ENCODE peak calls at places on chromosome 21, in four cellular contexts. Z is stimulated activated CD8-positive, alpha-beta memory T cell treated with anti-CD3 and anti-CD28 coated beads, Interleukin-12 subunit alpha, Interleukin-12 subunit beta, amount 100 ng/mL, for 1 hour; G is NCI-H2081; K is cardiac muscle cell. A is an unnamed sample.

GRCh38 chr21:45335151-45335760 is 47.6 kb upstream of the POFUT2 start:
- DNase-seq in Z (no peak), G (no peak), K (no peak), A (no peak)

GRCh38 chr21:29078884-29079765 is 5.7 kb upstream of the CCT8 start:
- DNase-seq in Z (no peak), G (no peak), K (no peak), A (no peak)

GRCh38 chr21:14308234-14308633 is 74.7 kb downstream of the HSPA13 start:
- DNase-seq in Z (no peak), G (no peak), K (no peak), A (no peak)

GRCh38 chr21:27562303-27562702 is 595.4 kb upstream of the ADAMTS5 start:
- DNase-seq in Z (no peak), G (no peak), K (no peak), A (no peak)

GRCh38 chr21:27149034-27149433 is 182.1 kb upstream of the ADAMTS5 start:
- DNase-seq in Z (no peak), G (no peak), K (no peak), A (no peak)

GRCh38 chr21:25568230-25568629 is 39.1 kb downstream of the MRPL39 start:
- DNase-seq in Z (no peak), G (no peak), K (peak; percentile 10), A (peak; percentile 82)

GRCh38 chr21:45317401-45318145 is 29.9 kb upstream of the POFUT2 start:
- DNase-seq in Z (no peak), G (no peak), K (no peak), A (peak; percentile 43)

GRCh38 chr21:34892196-34892595 is 156.9 kb downstream of the RUNX1 start:
- DNase-seq in Z (no peak), G (no peak), K (no peak), A (no peak)

GRCh38 chr21:42389449-42389835 is 6.4 kb downstream of the TMPRSS3 start:
- DNase-seq in Z (no peak), G (peak; percentile 18), K (no peak), A (peak; percentile 44)

GRCh38 chr21:41487082-41487481 is 20.9 kb downstream of the TMPRSS2 start:
- DNase-seq in Z (no peak), G (no peak), K (no peak), A (no peak)

GRCh38 chr21:38269567-38269917 is 12.8 kb downstream of the KCNJ15 start:
- DNase-seq in Z (no peak), G (no peak), K (no peak), A (no peak)

GRCh38 chr21:18493420-18493819 is 89.8 kb upstream of the TMPRSS15 start:
- DNase-seq in Z (no peak), G (no peak), K (no peak), A (no peak)

GRCh38 chr21:38729745-38730401 is 75.9 kb upstream of the ETS2 start:
- DNase-seq in Z (no peak), G (no peak), K (no peak), A (no peak)

GRCh38 chr21:36547464-36547863 is 67.5 kb upstream of the CLDN14 start:
- DNase-seq in Z (no peak), G (no peak), K (no peak), A (no peak)

GRCh38 chr21:46002841-46003574 is 21.4 kb downstream of the COL6A1 start:
- DNase-seq in Z (no peak), G (no peak), K (no peak), A (peak; percentile 53)

GRCh38 chr21:33993286-33994231 is 78.0 kb upstream of the ATP5PO start:
- DNase-seq in Z (no peak), G (no peak), K (no peak), A (no peak)

GRCh38 chr21:33032434-33033047 is 6.8 kb downstream of the OLIG2 start:
- DNase-seq in Z (no peak), G (no peak), K (no peak), A (no peak)

GRCh38 chr21:38306407-38306806 is 49.6 kb downstream of the KCNJ15 start:
- DNase-seq in Z (no peak), G (no peak), K (no peak), A (no peak)

GRCh38 chr21:42321845-42322244 is 6.6 kb upstream of the TFF3 start:
- DNase-seq in Z (no peak), G (no peak), K (no peak), A (no peak)